ENCODE peak calls at places on chromosomes 2 and 18, in five cellular contexts. Y, R, I, F and H are unnamed samples.
A peak's percentile ranks its signal among the peaks of the same experiment; 100 is the strongest.

GRCh38 chr2:209476367-209477191 is 52.7 kb downstream of the MAP2 start:
- DNase-seq in Y (peak; percentile 45), R (no peak), I (peak; percentile 92), F (no peak), H (no peak)

GRCh38 chr18:23354625-23355024 is 98.5 kb upstream of the RIOK3 start:
- DNase-seq in Y (peak; percentile 80), R (no peak), I (peak; percentile 21), F (no peak), H (no peak)

GRCh38 chr2:164917296-164917903 is 37.9 kb downstream of the SLC38A11 start:
- DNase-seq in Y (peak; percentile 61), R (no peak), I (peak; percentile 35), F (no peak), H (no peak)

GRCh38 chr18:41870817-41871216 is 84.2 kb upstream of the PIK3C3 start:
- DNase-seq in Y (peak; percentile 93), R (no peak), I (no peak), F (no peak), H (no peak)

GRCh38 chr2:45672138-45672537 is 20.7 kb downstream of the PRKCE start:
- DNase-seq in Y (no peak), R (no peak), I (no peak), F (no peak), H (no peak)

GRCh38 chr2:38959938-38960608 is 70.4 kb downstream of the ARHGEF33 start:
- DNase-seq in Y (peak; percentile 63), R (peak; percentile 55), I (peak; percentile 88), F (no peak), H (peak; percentile 35)

GRCh38 chr18:67771271-67771670 is 254.8 kb upstream of the DSEL start:
- DNase-seq in Y (peak; percentile 90), R (no peak), I (peak; percentile 40), F (no peak), H (no peak)

GRCh38 chr18:9914584-9915290 is 921 bp downstream of the VAPA start:
- DNase-seq in Y (peak; percentile 80), R (peak; percentile 68), I (peak; percentile 61), F (no peak), H (peak; percentile 31)

GRCh38 chr2:86398500-86398899 is 42.7 kb upstream of the KDM3A start:
- DNase-seq in Y (no peak), R (no peak), I (no peak), F (no peak), H (no peak)

GRCh38 chr2:66679422-66679821 is 244.5 kb downstream of the MEIS1 start:
- DNase-seq in Y (no peak), R (no peak), I (no peak), F (no peak), H (no peak)

GRCh38 chr2:176164803-176165597 is 7.9 kb downstream of the HOXD3 start:
- DNase-seq in Y (no peak), R (no peak), I (no peak), F (no peak), H (no peak)

GRCh38 chr18:54742654-54743053 is 85.6 kb upstream of the RAB27B start:
- DNase-seq in Y (peak; percentile 62), R (no peak), I (peak; percentile 99), F (no peak), H (peak; percentile 84)

DNA sequence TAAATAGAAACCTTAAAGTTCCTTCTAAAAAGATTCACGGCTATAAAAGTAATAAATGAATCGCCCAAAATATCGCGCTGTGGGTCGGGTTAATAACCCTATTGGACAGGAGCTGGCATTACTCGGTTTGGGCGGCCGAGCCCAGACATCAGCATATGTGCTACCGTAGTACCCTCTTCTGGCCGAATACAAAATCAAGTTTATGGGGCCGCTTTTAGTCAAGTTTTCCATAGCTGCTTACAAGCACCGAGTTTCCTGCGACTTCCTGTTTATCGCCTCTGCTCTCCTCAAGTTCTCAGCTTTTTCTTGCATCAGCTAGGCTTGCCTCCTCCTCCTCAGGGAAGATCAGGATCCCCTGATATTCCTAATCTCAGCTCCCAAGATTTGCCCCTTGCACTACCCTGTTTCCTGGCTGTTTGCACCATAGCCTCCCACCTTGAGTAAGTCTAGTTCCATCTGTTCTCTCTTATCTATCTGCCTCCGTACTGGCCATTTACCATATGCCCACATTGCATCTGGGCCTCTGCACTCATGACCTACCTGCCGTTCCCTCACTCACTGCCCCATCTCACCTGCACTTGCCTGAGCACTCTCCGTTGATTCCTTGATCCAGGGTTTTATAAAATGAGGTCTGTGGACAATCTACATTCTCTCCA is 56.1 kb downstream of the SLC35F5 start:
- DNase-seq in Y (no peak), R (peak; percentile 68), I (peak; percentile 19), F (no peak), H (no peak)
- TF ChIP-seq CTCF in Y (no peak), R (peak; percentile 74), I (no peak), F (peak; percentile 40), H (no peak)

DNA sequence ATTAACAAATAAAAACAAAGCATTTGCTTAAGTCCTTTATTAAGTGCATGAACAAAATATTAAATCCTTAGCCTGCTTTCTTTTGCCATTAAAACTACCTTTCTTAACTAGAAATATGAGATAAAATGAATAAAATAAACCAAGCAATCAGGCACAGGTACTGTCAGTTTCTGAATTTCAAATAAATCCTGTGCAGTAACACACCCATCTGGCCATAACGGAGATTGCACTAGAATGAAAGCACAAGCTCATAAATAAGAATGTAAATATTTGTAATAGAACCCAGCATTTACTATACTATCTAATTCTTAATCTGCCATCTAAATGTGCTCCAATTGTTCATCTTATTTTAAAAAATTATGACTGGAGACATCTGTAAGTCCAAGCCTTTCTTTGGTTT is 31.9 kb downstream of the PRKRA start:
- DNase-seq in Y (peak; percentile 28), R (no peak), I (peak; percentile 59), F (no peak), H (no peak)
- TF ChIP-seq CTCF in Y (peak; percentile 18), R (no peak), I (peak; percentile 20), F (peak; percentile 47), H (peak; percentile 33)

GRCh38 chr2:156334496-156335478 is 2.3 kb upstream of the NR4A2 start:
- DNase-seq in Y (peak; percentile 76), R (peak; percentile 81), I (peak; percentile 96), F (no peak), H (peak; percentile 88)
- TF ChIP-seq CTCF in Y (peak; percentile 40), R (no peak), I (no peak), F (peak; percentile 19), H (peak; percentile 22)

GRCh38 chr2:84678214-84678613 is 161.9 kb downstream of the DNAH6 start:
- DNase-seq in Y (no peak), R (no peak), I (no peak), F (no peak), H (no peak)
- TF ChIP-seq CTCF in Y (no peak), R (no peak), I (no peak), F (no peak), H (no peak)

GRCh38 chr2:231394201-231395141 is 1.0 kb upstream of the B3GNT7 start:
- DNase-seq in Y (no peak), R (peak; percentile 69), I (no peak), F (no peak), H (no peak)

GRCh38 chr2:231392431-231393148 is 2.9 kb upstream of the B3GNT7 start:
- DNase-seq in Y (no peak), R (no peak), I (no peak), F (no peak), H (no peak)

GRCh38 chr2:231395188-231396057 is at the start of gene B3GNT7:
- DNase-seq in Y (no peak), R (peak; percentile 47), I (no peak), F (no peak), H (no peak)

GRCh38 chr2:231391981-231392380 is 3.5 kb upstream of the B3GNT7 start:
- DNase-seq in Y (no peak), R (no peak), I (no peak), F (no peak), H (no peak)

DNA sequence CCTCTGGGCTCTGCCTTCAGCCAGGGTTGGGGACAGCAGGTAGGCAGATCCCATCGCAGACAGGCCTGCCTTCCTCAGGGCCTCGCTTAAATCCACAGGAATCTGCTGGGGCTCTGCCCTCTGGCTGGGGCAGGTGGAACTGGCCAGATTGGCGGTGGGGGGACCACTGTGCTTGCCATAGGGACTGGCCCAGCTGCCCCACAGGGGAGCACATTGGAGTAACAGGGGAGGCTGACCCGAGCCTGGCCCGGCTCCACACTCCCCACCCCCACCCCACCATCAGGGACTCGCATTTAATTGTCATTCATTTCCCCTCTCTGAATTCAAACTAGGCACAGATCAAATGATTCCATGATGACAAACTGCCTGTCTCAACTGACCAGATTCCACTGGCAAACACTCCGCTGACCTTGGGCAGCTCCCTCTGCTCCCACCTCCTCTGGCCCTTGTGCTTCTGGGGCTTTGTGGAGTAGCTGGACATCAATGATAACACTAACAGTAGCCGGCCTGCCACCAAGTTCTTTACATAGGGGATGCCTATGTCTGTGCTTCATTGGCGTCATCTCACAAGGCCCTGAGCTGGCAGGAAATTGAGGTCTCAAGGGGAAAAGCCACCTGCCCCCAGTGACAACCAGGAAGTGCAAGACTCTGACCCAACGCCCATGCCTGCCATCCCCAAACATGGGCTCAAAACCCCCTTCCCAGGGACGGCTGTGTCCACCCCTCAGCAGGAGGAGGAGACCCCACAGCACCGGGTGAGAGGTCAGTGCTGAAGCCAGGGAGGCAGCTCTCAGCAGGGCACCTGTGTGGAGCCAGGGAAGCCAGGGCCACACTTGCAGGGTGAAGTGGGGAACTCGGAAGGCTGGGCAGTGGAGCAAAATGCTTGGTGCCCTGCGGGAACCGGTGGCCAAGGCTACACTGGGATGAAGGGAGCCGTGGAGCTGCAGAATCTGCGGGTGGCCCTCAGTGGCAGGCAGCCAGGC is 2.1 kb upstream of the B3GNT7 start:
- DNase-seq in Y (no peak), R (peak; percentile 87), I (no peak), F (no peak), H (no peak)
- TF ChIP-seq CTCF in Y (peak; percentile 6), R (peak; percentile 41), I (no peak), F (no peak), H (no peak)

DNA sequence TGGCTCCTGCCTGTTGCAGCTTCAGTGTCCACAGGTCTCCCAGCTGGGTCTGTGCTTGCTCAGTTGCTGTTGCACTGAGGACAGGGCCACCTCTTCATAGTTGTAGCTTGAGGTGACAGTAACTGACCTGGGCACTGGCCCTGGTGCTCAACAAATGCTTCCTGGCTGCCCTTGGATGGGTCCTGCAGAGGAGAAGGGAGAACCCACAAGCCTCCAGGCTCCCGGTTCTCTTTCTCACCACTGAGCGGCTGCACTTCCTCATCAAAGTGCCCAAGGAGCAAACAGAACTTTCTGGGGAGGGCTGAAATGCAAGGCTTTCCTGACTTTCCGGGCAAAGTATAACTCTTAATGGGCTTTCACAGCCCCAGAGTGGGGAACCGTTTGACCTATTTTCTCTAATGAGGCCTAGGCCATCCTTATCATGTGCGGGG is 38.7 kb downstream of the LCT start:
- DNase-seq in Y (no peak), R (no peak), I (no peak), F (no peak), H (no peak)
- TF ChIP-seq CTCF in Y (no peak), R (no peak), I (no peak), F (no peak), H (no peak)

GRCh38 chr2:200199576-200200263 is 106.8 kb upstream of the SPATS2L start:
- DNase-seq in Y (peak; percentile 40), R (no peak), I (no peak), F (no peak), H (no peak)
- TF ChIP-seq CTCF in Y (peak; percentile 5), R (no peak), I (no peak), F (no peak), H (no peak)